ENCODE peak calls at places on chromosomes 4 and X, in five cellular contexts. T is OCI-LY7, I is AG08396, B is sigmoid colon, Y is RCC 7860. Z is an unnamed sample.
A peak's percentile ranks its signal among the peaks of the same experiment; 100 is the strongest.

GRCh38 chrX:82218361-82218760 is 1016.5 kb downstream of the SH3BGRL start:
- DNase-seq in T (peak; percentile 48), Y (peak; percentile 34), I (peak; percentile 2), B (no peak), Z (no peak)

GRCh38 chrX:63673896-63674295 is 111.1 kb downstream of the ARHGEF9 start:
- DNase-seq in I (no peak), B (no peak), Y (no peak), T (no peak), Z (no peak)

GRCh38 chr4:77852892-77853495 is 9.6 kb upstream of the MRPL1 start:
- DNase-seq in T (peak; percentile 48), B (no peak), I (no peak), Y (no peak), Z (no peak)

GRCh38 chr4:24850669-24851068 is 55.3 kb downstream of the SOD3 start:
- DNase-seq in B (peak; percentile 71), I (peak; percentile 79), Y (peak; percentile 78), T (no peak), Z (no peak)

GRCh38 chrX:152881289-152881688 is 16.6 kb upstream of the ZNF185 start:
- DNase-seq in Y (no peak), T (no peak), I (no peak), B (no peak), Z (no peak)

GRCh38 chrX:19361701-19362100 is 18.0 kb downstream of the PDHA1 start:
- DNase-seq in Y (no peak), B (no peak), T (no peak), I (no peak), Z (peak; percentile 9)

GRCh38 chrX:79170632-79171031 is 26.1 kb downstream of the GPR174 start:
- DNase-seq in B (no peak), T (no peak), Y (no peak), I (no peak), Z (no peak)

GRCh38 chr4:114040319-114041116 is 61.1 kb upstream of the ARSJ start:
- DNase-seq in B (no peak), Y (no peak), I (peak; percentile 5), T (no peak), Z (no peak)

GRCh38 chr4:10086506-10087120 is 30.0 kb downstream of the WDR1 start:
- DNase-seq in T (no peak), Y (no peak), I (no peak), B (peak; percentile 68), Z (no peak)

GRCh38 chr4:836003-836511 is 10.1 kb upstream of the CPLX1 start:
- DNase-seq in Y (no peak), B (no peak), I (no peak), T (no peak), Z (no peak)

GRCh38 chrX:6228720-6229119 is at the start of gene NLGN4X:
- DNase-seq in Y (no peak), I (no peak), B (no peak), T (no peak), Z (no peak)

GRCh38 chrX:49977319-49978090 is 55.1 kb downstream of the CLCN5 start:
- DNase-seq in B (no peak), I (no peak), T (no peak), Y (no peak), Z (peak; percentile 61)

GRCh38 chr4:8468746-8469535 is 28.4 kb downstream of the TRMT44 start:
- DNase-seq in I (peak; percentile 82), Y (peak; percentile 10), T (peak; percentile 61), B (peak; percentile 82), Z (peak; percentile 74)

GRCh38 chrX:131977619-131978018 is 45.5 kb upstream of the STK26 start:
- DNase-seq in Y (no peak), B (no peak), T (no peak), I (no peak), Z (no peak)

GRCh38 chr4:92215471-92215870 is 88.3 kb upstream of the GRID2 start:
- DNase-seq in Y (no peak), B (no peak), I (no peak), T (no peak), Z (no peak)

GRCh38 chr4:84632092-84632491 is 49.2 kb downstream of the CDS1 start:
- DNase-seq in I (no peak), T (no peak), Y (no peak), B (no peak), Z (no peak)

GRCh38 chr4:724131-724530 is 18.5 kb downstream of the PCGF3 start:
- DNase-seq in T (no peak), I (no peak), B (no peak), Y (no peak), Z (no peak)

GRCh38 chrX:47595701-47596655 is 13.7 kb downstream of the TIMP1 start:
- DNase-seq in T (no peak), Y (no peak), I (no peak), B (no peak), Z (no peak)

GRCh38 chrX:1392376-1393130 is 640 bp upstream of the SLC25A6 start:
- DNase-seq in Y (peak; percentile 47), T (peak; percentile 69), I (peak; percentile 73), B (peak; percentile 91), Z (peak; percentile 71)

GRCh38 chrX:131987252-131987651 is 35.9 kb upstream of the STK26 start:
- DNase-seq in B (no peak), T (peak; percentile 82), I (no peak), Y (no peak), Z (peak; percentile 21)

GRCh38 chr4:165208322-165208652 is 926 bp downstream of the KLHL2 start:
- DNase-seq in T (no peak), Y (no peak), B (no peak), I (no peak), Z (no peak)